ENCODE peak calls at places on chromosomes 4 and X, in eight cellular contexts. One of them, this sample, is unnamed. For H3K27me3, the result is how much of the 10 kb centered on the place peaks cover.

GRCh38 chrX:38754102-38754790 is 47.0 kb upstream of the MID1IP1 start:
- DNase-seq in AG04450: peak
- DNase-seq in adipocyte: peak
- DNase-seq in MM.1S: peak
- DNase-seq in H9: peak
- DNase-seq in right cardiac atrium: no peak
- DNase-seq in tibial artery: no peak
- DNase-seq in adrenal gland: peak
- DNase-seq in this sample: peak

GRCh38 chr4:75398501-75398900 is 115.7 kb downstream of the RCHY1 start:
- DNase-seq in H9: no peak
- DNase-seq in adrenal gland: no peak
- DNase-seq in AG04450: no peak
- DNase-seq in adipocyte: no peak
- DNase-seq in tibial artery: no peak
- DNase-seq in right cardiac atrium: no peak
- DNase-seq in MM.1S: no peak
- DNase-seq in this sample: no peak

GRCh38 chr4:32022071-32022470 is 1301.9 kb downstream of the PCDH7 start:
- DNase-seq in right cardiac atrium: no peak
- DNase-seq in adipocyte: peak
- DNase-seq in MM.1S: no peak
- DNase-seq in AG04450: no peak
- DNase-seq in H9: no peak
- DNase-seq in tibial artery: no peak
- DNase-seq in adrenal gland: peak
- DNase-seq in this sample: no peak

GRCh38 chr4:185219551-185220344 is 10.3 kb downstream of the SNX25 start:
- DNase-seq in adrenal gland: peak
- DNase-seq in AG04450: no peak
- DNase-seq in MM.1S: no peak
- DNase-seq in adipocyte: peak
- DNase-seq in right cardiac atrium: no peak
- DNase-seq in tibial artery: no peak
- DNase-seq in H9: no peak
- DNase-seq in this sample: peak

GRCh38 chr4:20520901-20521300 is 179.4 kb upstream of the PACRGL start:
- DNase-seq in tibial artery: no peak
- DNase-seq in MM.1S: no peak
- DNase-seq in adrenal gland: no peak
- DNase-seq in H9: no peak
- DNase-seq in AG04450: peak
- DNase-seq in adipocyte: peak
- DNase-seq in right cardiac atrium: no peak
- DNase-seq in this sample: peak

GRCh38 chrX:7985568-7985967 is 58.4 kb upstream of the PNPLA4 start:
- DNase-seq in MM.1S: no peak
- DNase-seq in tibial artery: no peak
- DNase-seq in adrenal gland: no peak
- DNase-seq in adipocyte: no peak
- DNase-seq in H9: no peak
- DNase-seq in AG04450: no peak
- DNase-seq in right cardiac atrium: no peak
- DNase-seq in this sample: peak

GRCh38 chr4:139633661-139634060 is 32.0 kb upstream of the MGST2 start:
- DNase-seq in right cardiac atrium: peak
- DNase-seq in adrenal gland: peak
- DNase-seq in tibial artery: no peak
- DNase-seq in MM.1S: no peak
- DNase-seq in AG04450: no peak
- DNase-seq in adipocyte: peak
- DNase-seq in H9: peak
- DNase-seq in this sample: peak

GRCh38 chrX:20225488-20225833 is 41.2 kb downstream of the RPS6KA3 start:
- DNase-seq in H9: no peak
- DNase-seq in right cardiac atrium: no peak
- DNase-seq in adipocyte: no peak
- DNase-seq in adrenal gland: no peak
- DNase-seq in tibial artery: no peak
- DNase-seq in AG04450: no peak
- DNase-seq in MM.1S: no peak
- DNase-seq in this sample: no peak

GRCh38 chr4:12399781-12400180 is 971.1 kb upstream of the HS3ST1 start:
- DNase-seq in adrenal gland: no peak
- DNase-seq in AG04450: no peak
- DNase-seq in H9: no peak
- DNase-seq in tibial artery: no peak
- DNase-seq in adipocyte: no peak
- DNase-seq in MM.1S: no peak
- DNase-seq in right cardiac atrium: no peak
- DNase-seq in this sample: no peak

GRCh38 chrX:34341258-34341657 is 209.1 kb upstream of the FAM47A start:
- DNase-seq in H9: no peak
- DNase-seq in tibial artery: no peak
- DNase-seq in adrenal gland: no peak
- DNase-seq in right cardiac atrium: no peak
- DNase-seq in MM.1S: no peak
- DNase-seq in adipocyte: peak
- DNase-seq in AG04450: no peak
- DNase-seq in this sample: no peak

GRCh38 chr4:71201817-71202576 is 136.8 kb upstream of the SLC4A4 start:
- DNase-seq in AG04450: no peak
- DNase-seq in H9: no peak
- DNase-seq in adipocyte: no peak
- DNase-seq in right cardiac atrium: no peak
- DNase-seq in tibial artery: no peak
- DNase-seq in adrenal gland: no peak
- DNase-seq in MM.1S: no peak
- DNase-seq in this sample: no peak

GRCh38 chr4:152101546-152102183 is 340.9 kb upstream of the GATB start:
- DNase-seq in adrenal gland: no peak
- DNase-seq in adipocyte: peak
- DNase-seq in MM.1S: no peak
- DNase-seq in H9: no peak
- DNase-seq in tibial artery: no peak
- DNase-seq in AG04450: no peak
- DNase-seq in right cardiac atrium: no peak
- DNase-seq in this sample: no peak

GRCh38 chr4:101229116-101229515 is 118.2 kb downstream of the PPP3CA start:
- DNase-seq in adipocyte: peak
- DNase-seq in H9: no peak
- DNase-seq in adrenal gland: no peak
- DNase-seq in tibial artery: no peak
- DNase-seq in right cardiac atrium: no peak
- DNase-seq in AG04450: no peak
- DNase-seq in MM.1S: no peak
- DNase-seq in this sample: peak

GRCh38 chr4:5758741-5759140 is 47.7 kb downstream of the EVC start:
- DNase-seq in AG04450: peak
- DNase-seq in adipocyte: peak
- DNase-seq in tibial artery: no peak
- DNase-seq in right cardiac atrium: no peak
- DNase-seq in MM.1S: no peak
- DNase-seq in adrenal gland: peak
- DNase-seq in H9: no peak
- DNase-seq in this sample: peak

GRCh38 chr4:169619518-169619957 is 840 bp upstream of the CLCN3 start:
- DNase-seq in adipocyte: peak
- DNase-seq in right cardiac atrium: no peak
- DNase-seq in H9: peak
- DNase-seq in MM.1S: peak
- DNase-seq in tibial artery: no peak
- DNase-seq in AG04450: no peak
- DNase-seq in adrenal gland: peak
- DNase-seq in this sample: peak

DNA sequence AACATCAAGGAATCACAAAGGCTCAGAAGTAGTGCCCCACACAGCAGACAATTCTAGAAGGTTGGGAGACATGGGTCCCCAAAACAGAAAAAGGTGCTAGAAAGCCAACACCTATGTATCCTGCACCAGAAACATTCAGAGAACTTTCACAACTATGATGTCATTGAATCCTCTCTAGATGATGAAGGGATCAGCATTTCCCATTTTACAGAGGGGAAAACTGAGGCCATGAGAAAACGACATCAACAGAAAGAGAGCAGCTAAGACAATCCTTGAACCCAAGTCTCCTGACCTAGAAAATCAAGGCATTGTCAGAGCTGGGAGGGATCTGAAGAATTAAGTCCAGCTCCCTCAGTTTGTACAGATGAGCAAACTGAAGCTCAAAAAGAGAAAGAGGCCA is 3.3 kb downstream of the KCND1 start:
- DNase-seq in adipocyte: no peak
- DNase-seq in adrenal gland: no peak
- DNase-seq in tibial artery: no peak
- DNase-seq in AG04450: no peak
- DNase-seq in right cardiac atrium: no peak
- DNase-seq in MM.1S: no peak
- DNase-seq in H9: no peak
- DNase-seq in this sample: no peak
- H3K27me3 ChIP-seq in adipocyte: under half
- H3K27me3 ChIP-seq in adrenal gland: under half
- H3K27me3 ChIP-seq in tibial artery: under half
- H3K27me3 ChIP-seq in AG04450: under half
- H3K27me3 ChIP-seq in right cardiac atrium: under half
- H3K27me3 ChIP-seq in MM.1S: under half
- H3K27me3 ChIP-seq in H9: under half
- H3K27me3 ChIP-seq in this sample: under half

DNA sequence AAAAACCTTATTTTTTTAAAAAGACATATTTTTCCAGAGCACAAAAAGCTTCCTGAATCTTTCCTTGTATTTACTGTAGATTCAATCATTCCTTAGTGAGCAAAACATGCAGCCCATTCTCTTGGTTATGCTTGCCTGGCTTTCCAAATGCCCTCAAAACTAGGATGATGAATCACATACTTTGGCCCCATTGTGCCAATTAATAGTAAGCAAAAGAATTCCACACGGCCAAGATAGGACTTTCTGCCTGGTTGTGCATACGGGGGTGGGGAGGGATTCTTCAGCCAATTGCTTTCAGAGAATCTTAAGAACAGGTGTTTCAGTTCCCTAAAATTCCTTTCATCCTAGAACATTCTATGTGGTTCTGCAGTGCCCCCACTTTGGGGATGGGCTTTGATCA is 7.0 kb downstream of the RAI2 start:
- DNase-seq in H9: no peak
- DNase-seq in adipocyte: no peak
- DNase-seq in AG04450: no peak
- DNase-seq in right cardiac atrium: no peak
- DNase-seq in MM.1S: no peak
- DNase-seq in adrenal gland: no peak
- DNase-seq in tibial artery: no peak
- DNase-seq in this sample: no peak
- H3K27me3 ChIP-seq in H9: under half
- H3K27me3 ChIP-seq in adipocyte: under half
- H3K27me3 ChIP-seq in AG04450: under half
- H3K27me3 ChIP-seq in right cardiac atrium: under half
- H3K27me3 ChIP-seq in MM.1S: under half
- H3K27me3 ChIP-seq in adrenal gland: under half
- H3K27me3 ChIP-seq in tibial artery: under half
- H3K27me3 ChIP-seq in this sample: under half

DNA sequence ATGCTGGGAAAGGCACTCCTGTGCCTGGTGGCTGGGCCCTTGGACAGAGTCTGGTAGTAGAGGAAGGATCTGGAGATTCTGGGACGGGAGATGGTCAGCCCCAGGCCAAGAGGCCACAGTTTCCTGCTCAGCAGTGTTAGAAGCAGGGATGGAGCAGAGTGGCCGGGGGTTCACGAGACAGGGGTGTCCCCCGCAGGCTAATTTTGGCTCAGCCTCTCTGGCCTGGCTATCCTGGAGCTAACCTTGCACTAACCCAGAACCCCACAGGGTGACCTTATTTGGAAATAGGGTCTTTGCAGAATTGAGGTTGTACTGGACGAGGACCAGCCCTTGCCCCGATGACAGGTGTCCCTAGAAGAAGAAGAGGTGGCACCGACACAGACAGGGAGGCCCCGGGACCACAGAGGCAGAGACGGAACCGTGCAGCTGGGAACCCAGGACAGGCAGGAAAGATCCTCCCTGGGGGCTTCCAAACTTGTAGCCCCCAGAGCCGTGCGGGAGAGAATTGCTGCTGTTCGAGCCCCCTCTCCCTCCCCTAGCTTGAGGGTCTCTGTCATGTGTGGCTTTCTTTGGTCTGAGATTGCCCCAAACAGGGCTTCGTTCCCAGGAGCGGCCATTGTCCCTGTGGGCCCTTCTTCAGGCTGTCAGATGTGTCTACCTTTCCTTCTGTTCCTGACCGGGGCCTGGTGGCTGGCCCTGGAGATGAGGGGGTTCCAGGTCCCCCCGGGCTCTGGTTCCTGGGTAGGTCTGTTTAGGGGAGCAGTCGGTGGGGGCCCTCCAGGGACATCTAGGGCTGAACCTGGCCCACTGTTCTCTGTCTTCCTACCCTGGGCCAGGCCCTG is 49.9 kb upstream of the ADRA2C start:
- DNase-seq in AG04450: no peak
- DNase-seq in right cardiac atrium: peak
- DNase-seq in H9: no peak
- DNase-seq in adrenal gland: no peak
- DNase-seq in MM.1S: no peak
- DNase-seq in adipocyte: no peak
- DNase-seq in tibial artery: peak
- DNase-seq in this sample: no peak
- H3K27me3 ChIP-seq in AG04450: under half
- H3K27me3 ChIP-seq in right cardiac atrium: under half
- H3K27me3 ChIP-seq in H9: under half
- H3K27me3 ChIP-seq in adrenal gland: under half
- H3K27me3 ChIP-seq in MM.1S: half or more
- H3K27me3 ChIP-seq in adipocyte: half or more
- H3K27me3 ChIP-seq in tibial artery: under half
- H3K27me3 ChIP-seq in this sample: under half

GRCh38 chr4:121952290-121952689 is 430 bp upstream of the TRPC3 start:
- DNase-seq in tibial artery: no peak
- DNase-seq in H9: no peak
- DNase-seq in MM.1S: no peak
- DNase-seq in right cardiac atrium: no peak
- DNase-seq in adipocyte: no peak
- DNase-seq in AG04450: no peak
- DNase-seq in adrenal gland: no peak
- DNase-seq in this sample: no peak

GRCh38 chr4:121950212-121950679 is 1.6 kb downstream of the TRPC3 start:
- DNase-seq in H9: peak
- DNase-seq in adrenal gland: peak
- DNase-seq in AG04450: peak
- DNase-seq in right cardiac atrium: peak
- DNase-seq in adipocyte: peak
- DNase-seq in tibial artery: peak
- DNase-seq in MM.1S: peak
- DNase-seq in this sample: peak

GRCh38 chr4:121951570-121952110 is at the start of gene TRPC3:
- DNase-seq in AG04450: no peak
- DNase-seq in adrenal gland: no peak
- DNase-seq in right cardiac atrium: peak
- DNase-seq in H9: peak
- DNase-seq in adipocyte: peak
- DNase-seq in tibial artery: no peak
- DNase-seq in MM.1S: no peak
- DNase-seq in this sample: peak

GRCh38 chr4:121953860-121954259 is 2.0 kb upstream of the TRPC3 start:
- DNase-seq in right cardiac atrium: no peak
- DNase-seq in AG04450: no peak
- DNase-seq in adrenal gland: no peak
- DNase-seq in adipocyte: no peak
- DNase-seq in tibial artery: no peak
- DNase-seq in H9: no peak
- DNase-seq in MM.1S: no peak
- DNase-seq in this sample: no peak

GRCh38 chr4:121950680-121951569 is 935 bp downstream of the TRPC3 start:
- DNase-seq in H9: peak
- DNase-seq in tibial artery: peak
- DNase-seq in adrenal gland: peak
- DNase-seq in right cardiac atrium: peak
- DNase-seq in AG04450: no peak
- DNase-seq in MM.1S: peak
- DNase-seq in adipocyte: peak
- DNase-seq in this sample: peak
- H3K27me3 ChIP-seq in H9: under half
- H3K27me3 ChIP-seq in tibial artery: under half
- H3K27me3 ChIP-seq in adrenal gland: under half
- H3K27me3 ChIP-seq in right cardiac atrium: under half
- H3K27me3 ChIP-seq in AG04450: under half
- H3K27me3 ChIP-seq in MM.1S: under half
- H3K27me3 ChIP-seq in adipocyte: under half
- H3K27me3 ChIP-seq in this sample: half or more

This sample was measured in GM23248.